ENCODE peak calls at places on chromosome 9, in nine cellular contexts. O is glutamatergic neuron; D is lung; K is neural crest cell; T is nephron progenitor cell; P is pulmonary artery endothelial cell; L is choroid plexus epithelial cell; J is EH; F is stimulated activated CD8-positive, alpha-beta memory T cell treated with anti-CD3 and anti-CD28 coated beads, Interleukin-15, amount 100 ng/mL, for 1 hour. Z is an unnamed sample.

GRCh38 chr9:132740526-132741309 is 70.5 kb downstream of the GTF3C4 start:
- DNase-seq in O (no peak), D (no peak), K (no peak), T (no peak), P (no peak), L (no peak), J (no peak), F (no peak), Z (no peak)

GRCh38 chr9:32705059-32705458 is 69.6 kb upstream of the TAF1L start:
- DNase-seq in O (no peak), D (no peak), K (no peak), T (no peak), P (no peak), L (peak), J (peak), F (no peak), Z (no peak)

GRCh38 chr9:78919701-78920100 is 622.8 kb downstream of the PSAT1 start:
- DNase-seq in O (no peak), D (no peak), K (no peak), T (no peak), P (no peak), L (peak), J (no peak), F (no peak), Z (no peak)

GRCh38 chr9:90287567-90288274 is 354.9 kb downstream of the DIRAS2 start:
- DNase-seq in O (no peak), D (no peak), K (no peak), T (no peak), P (no peak), L (peak), J (no peak), F (no peak), Z (no peak)

GRCh38 chr9:136526625-136527066 is 19.2 kb downstream of the NOTCH1 start:
- DNase-seq in O (peak), D (no peak), K (no peak), T (peak), P (no peak), L (no peak), J (no peak), F (no peak), Z (peak)

GRCh38 chr9:113511047-113511521 is 47.6 kb downstream of the RGS3 start:
- DNase-seq in O (no peak), D (no peak), K (no peak), T (no peak), P (no peak), L (no peak), J (no peak), F (no peak), Z (no peak)

GRCh38 chr9:2234371-2234893 is 219.3 kb downstream of the SMARCA2 start:
- DNase-seq in O (peak), D (no peak), K (no peak), T (no peak), P (no peak), L (no peak), J (peak), F (no peak), Z (peak)

GRCh38 chr9:133075925-133076324 is 14.1 kb downstream of the CEL start:
- DNase-seq in O (no peak), D (no peak), K (no peak), T (no peak), P (no peak), L (peak), J (peak), F (no peak), Z (no peak)

GRCh38 chr9:105333811-105334210 is 89.4 kb downstream of the SLC44A1 start:
- DNase-seq in O (no peak), D (no peak), K (no peak), T (no peak), P (no peak), L (peak), J (no peak), F (no peak), Z (no peak)

GRCh38 chr9:69371001-69371400 is 46.0 kb downstream of the ENTREP1 start:
- DNase-seq in O (no peak), D (no peak), K (no peak), T (no peak), P (peak), L (peak), J (no peak), F (no peak), Z (no peak)

GRCh38 chr9:122444366-122444765 is 33.4 kb downstream of the OR1J1 start:
- DNase-seq in O (no peak), D (no peak), K (no peak), T (no peak), P (no peak), L (peak), J (peak), F (no peak), Z (no peak)

GRCh38 chr9:128101690-128102089 is 25.8 kb downstream of the PTGES2 start:
- DNase-seq in O (peak), D (no peak), K (no peak), T (no peak), P (no peak), L (no peak), J (no peak), F (no peak), Z (no peak)

GRCh38 chr9:124754289-124754688 is 16.8 kb downstream of the NR6A1 start:
- DNase-seq in O (no peak), D (no peak), K (no peak), T (no peak), P (no peak), L (peak), J (peak), F (no peak), Z (no peak)

GRCh38 chr9:135183538-135184153 is 96.2 kb downstream of the OLFM1 start:
- DNase-seq in O (no peak), D (no peak), K (no peak), T (no peak), P (no peak), L (no peak), J (no peak), F (no peak), Z (no peak)

GRCh38 chr9:77663754-77664153 is 15.6 kb upstream of the GNA14 start:
- DNase-seq in O (no peak), D (peak), K (no peak), T (no peak), P (no peak), L (no peak), J (peak), F (no peak), Z (no peak)

GRCh38 chr9:95003694-95004451 is 277.4 kb downstream of the AOPEP start:
- DNase-seq in O (peak), D (peak), K (no peak), T (peak), P (no peak), L (peak), J (peak), F (no peak), Z (peak)

GRCh38 chr9:92564982-92565381 is 29.2 kb upstream of the ECM2 start:
- DNase-seq in O (no peak), D (no peak), K (no peak), T (no peak), P (no peak), L (no peak), J (peak), F (no peak), Z (no peak)

GRCh38 chr9:30197954-30198353 is 2186.5 kb upstream of the ACO1 start:
- DNase-seq in O (no peak), D (no peak), K (no peak), T (no peak), P (no peak), L (no peak), J (no peak), F (no peak), Z (peak)

GRCh38 chr9:137555179-137555578 is 3.5 kb downstream of the MRPL41 start:
- DNase-seq in O (no peak), D (no peak), K (no peak), T (no peak), P (no peak), L (no peak), J (no peak), F (no peak), Z (no peak)

GRCh38 chr9:110744753-110745522 is 76.3 kb downstream of the MUSK start:
- DNase-seq in O (no peak), D (no peak), K (no peak), T (no peak), P (peak), L (peak), J (peak), F (no peak), Z (no peak)

GRCh38 chr9:4538621-4539020 is 48.4 kb downstream of the SLC1A1 start:
- DNase-seq in O (no peak), D (no peak), K (no peak), T (no peak), P (no peak), L (no peak), J (peak), F (no peak), Z (no peak)

GRCh38 chr9:117304613-117305012 is 110.2 kb downstream of the ASTN2 start:
- DNase-seq in O (peak), D (no peak), K (no peak), T (no peak), P (no peak), L (no peak), J (no peak), F (no peak), Z (no peak)

GRCh38 chr9:19102181-19102630 is 498 bp downstream of the HAUS6 start:
- DNase-seq in O (peak), D (no peak), K (no peak), T (peak), P (no peak), L (no peak), J (peak), F (no peak), Z (peak)

GRCh38 chr9:130938652-130939404 is at the start of gene FIBCD1:
- DNase-seq in O (peak), D (no peak), K (no peak), T (peak), P (no peak), L (peak), J (peak), F (no peak), Z (no peak)

GRCh38 chr9:120985759-120986353 is 59.3 kb upstream of the TRAF1 start:
- DNase-seq in O (no peak), D (no peak), K (no peak), T (no peak), P (peak), L (peak), J (peak), F (no peak), Z (peak)

GRCh38 chr9:118569151-118569550 is 800.1 kb downstream of the BRINP1 start:
- DNase-seq in O (no peak), D (no peak), K (no peak), T (no peak), P (no peak), L (no peak), J (no peak), F (no peak), Z (no peak)

GRCh38 chr9:93894691-93895079 is 60.5 kb downstream of the BARX1 start:
- DNase-seq in O (no peak), D (no peak), K (no peak), T (no peak), P (no peak), L (no peak), J (no peak), F (no peak), Z (no peak)

GRCh38 chr9:7974335-7975005 is 174.9 kb upstream of the DMAC1 start:
- DNase-seq in O (no peak), D (no peak), K (no peak), T (no peak), P (no peak), L (no peak), J (no peak), F (no peak), Z (no peak)

GRCh38 chr9:127937383-127938297 is at the start of gene DPM2:
- DNase-seq in O (peak), D (peak), K (peak), T (peak), P (peak), L (peak), J (peak), F (peak), Z (peak)